ENCODE peak calls at places on chromosomes 3 and 15, in six cellular contexts. R is epithelial cell of esophagus; A is neural progenitor cell; O is K562; E is naive thymus-derived CD4-positive, alpha-beta T cell; G is hepatocyte. U is an unnamed sample.
A peak's percentile ranks its signal among the peaks of the same experiment; 100 is the strongest.

GRCh38 chr3:171229173-171229572 is 202.7 kb upstream of the SLC2A2 start:
- DNase-seq in R (no peak), G (no peak), E (no peak), O (no peak), A (no peak), U (no peak)

GRCh38 chr15:63991706-63992105 is 54.6 kb downstream of the DAPK2 start:
- DNase-seq in E (no peak), R (no peak), G (no peak), O (no peak), A (no peak), U (peak; percentile 58)

GRCh38 chr3:56314842-56315241 is 153.4 kb downstream of the ERC2 start:
- DNase-seq in O (no peak), A (peak; percentile 23), E (no peak), R (peak; percentile 24), G (no peak), U (no peak)

GRCh38 chr3:126446301-126446700 is 29.4 kb downstream of the ZXDC start:
- DNase-seq in E (no peak), A (peak; percentile 44), R (no peak), G (no peak), O (no peak), U (no peak)

GRCh38 chr15:39013262-39013661 is 448.6 kb upstream of the RASGRP1 start:
- DNase-seq in E (no peak), R (no peak), O (peak; percentile 3), A (no peak), G (no peak), U (no peak)

GRCh38 chr15:31447893-31448634 is 121.4 kb downstream of the KLF13 start:
- DNase-seq in R (peak; percentile 63), E (no peak), A (no peak), G (no peak), O (no peak), U (no peak)

GRCh38 chr3:129313415-129313982 is 34.8 kb downstream of the HMCES start:
- DNase-seq in O (no peak), E (no peak), G (no peak), A (no peak), R (peak; percentile 20), U (peak; percentile 59)

GRCh38 chr3:197006860-197007259 is 22.8 kb downstream of the MELTF start:
- DNase-seq in E (no peak), A (no peak), G (no peak), O (no peak), R (no peak), U (no peak)

GRCh38 chr15:31091531-31091930 is 10.0 kb downstream of the TRPM1 start:
- DNase-seq in E (no peak), G (no peak), R (no peak), A (no peak), O (no peak), U (no peak)

GRCh38 chr15:80473574-80474223 is 69.5 kb downstream of the ARNT2 start:
- DNase-seq in A (peak; percentile 20), G (no peak), E (no peak), R (no peak), O (no peak), U (no peak)

GRCh38 chr15:74768771-74769342 is 13.0 kb upstream of the CSK start:
- DNase-seq in A (peak; percentile 81), G (peak; percentile 73), R (peak; percentile 58), O (peak; percentile 72), E (peak; percentile 62), U (no peak)

GRCh38 chr3:8822141-8822540 is 52.7 kb upstream of the OXTR start:
- DNase-seq in A (no peak), O (no peak), E (no peak), R (peak; percentile 50), G (no peak), U (no peak)

GRCh38 chr15:49379996-49380395 is 43.0 kb upstream of the FGF7 start:
- DNase-seq in G (no peak), E (no peak), R (no peak), O (no peak), A (no peak), U (no peak)

GRCh38 chr3:12541625-12542024 is 3.7 kb downstream of the MKRN2OS start:
- DNase-seq in O (peak; percentile 34), G (peak; percentile 30), R (peak; percentile 40), E (no peak), A (peak; percentile 50), U (no peak)

GRCh38 chr3:57892423-57892822 is 115.8 kb upstream of the FLNB start:
- DNase-seq in O (peak; percentile 3), E (no peak), R (peak; percentile 67), A (no peak), G (no peak), U (no peak)

GRCh38 chr3:16329036-16329791 is 64.2 kb downstream of the OXNAD1 start:
- DNase-seq in R (no peak), A (no peak), E (no peak), G (no peak), O (no peak), U (peak; percentile 77)

GRCh38 chr3:196357905-196358304 is 19.7 kb upstream of the TM4SF19 start:
- DNase-seq in E (no peak), O (no peak), A (no peak), G (no peak), R (no peak), U (no peak)

GRCh38 chr3:192817053-192817452 is 89.7 kb upstream of the FGF12 start:
- DNase-seq in O (no peak), R (peak; percentile 71), A (no peak), G (no peak), E (no peak), U (no peak)

GRCh38 chr3:42210731-42211130 is 55.3 kb downstream of the CCK start:
- DNase-seq in G (no peak), O (no peak), R (no peak), A (peak; percentile 12), E (no peak), U (no peak)

GRCh38 chr3:159458010-159458409 is 530.6 kb upstream of the IL12A start:
- DNase-seq in R (peak; percentile 97), G (peak; percentile 35), A (peak; percentile 9), E (no peak), O (no peak), U (no peak)

GRCh38 chr3:69998759-69999158 is 774 bp upstream of the SAMMSON start:
- DNase-seq in E (no peak), A (no peak), G (no peak), R (no peak), O (no peak), U (no peak)

GRCh38 chr3:100761211-100761921 is 52.1 kb downstream of the TFG start:
- DNase-seq in E (no peak), A (peak; percentile 29), G (peak; percentile 34), R (peak; percentile 29), O (peak; percentile 44), U (no peak)

DNA sequence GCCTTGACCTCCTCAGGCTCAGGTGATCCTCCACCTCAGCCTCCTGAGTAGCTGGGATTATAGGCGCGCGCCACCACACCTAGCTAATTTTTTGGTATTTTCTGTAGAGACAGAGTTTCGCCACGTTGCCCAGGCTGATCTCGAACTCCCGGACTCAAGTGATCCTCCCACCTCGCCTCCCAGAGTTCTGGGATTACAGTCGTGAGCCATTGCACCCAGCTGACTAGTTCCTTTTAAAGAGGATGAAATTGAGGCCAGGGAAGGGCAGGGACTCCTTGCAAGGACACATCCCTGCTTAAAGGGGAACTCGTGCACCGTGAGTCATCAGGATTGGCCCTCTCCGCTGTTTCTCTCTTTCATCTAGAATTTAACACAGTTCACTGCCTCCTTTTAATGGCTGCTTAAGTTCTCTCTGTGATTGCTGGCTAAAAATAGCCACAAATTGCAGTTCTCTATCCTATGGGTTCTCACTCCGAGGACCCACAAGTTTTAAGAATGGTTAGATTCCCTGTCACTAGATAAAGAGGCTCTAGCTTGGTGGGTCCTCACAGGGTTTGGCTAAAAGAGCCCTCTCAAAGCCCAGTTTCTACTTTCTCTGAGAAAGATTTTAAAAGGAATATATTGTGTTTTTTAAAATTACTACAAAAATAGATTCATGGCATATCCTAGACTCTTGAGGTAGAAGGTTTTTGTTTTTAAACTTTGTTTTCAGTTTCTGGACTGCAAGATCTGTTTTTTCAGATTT is 1.4 kb downstream of the CRTAP start:
- DNase-seq in E (no peak), O (peak; percentile 88), R (peak; percentile 92), A (peak; percentile 91), G (peak; percentile 79), U (peak; percentile 85)
- H3K4me3 ChIP-seq in E (no peak overlapping the region), O (peak overlapping the region; percentile 84), R (peak overlapping the region; percentile 55), A (peak overlapping the region; percentile 73), G (peak overlapping the region; percentile 64), U (peak overlapping the region; percentile 89)

GRCh38 chr15:70092462-70092850 is 5.3 kb downstream of the TLE3 start:
- DNase-seq in O (no peak), G (no peak), A (no peak), E (no peak), R (no peak), U (no peak)
- H3K4me3 ChIP-seq in O (no peak overlapping the region), G (no peak overlapping the region), A (no peak overlapping the region), E (no peak overlapping the region), R (no peak overlapping the region), U (peak overlapping the region; percentile 95)

DNA sequence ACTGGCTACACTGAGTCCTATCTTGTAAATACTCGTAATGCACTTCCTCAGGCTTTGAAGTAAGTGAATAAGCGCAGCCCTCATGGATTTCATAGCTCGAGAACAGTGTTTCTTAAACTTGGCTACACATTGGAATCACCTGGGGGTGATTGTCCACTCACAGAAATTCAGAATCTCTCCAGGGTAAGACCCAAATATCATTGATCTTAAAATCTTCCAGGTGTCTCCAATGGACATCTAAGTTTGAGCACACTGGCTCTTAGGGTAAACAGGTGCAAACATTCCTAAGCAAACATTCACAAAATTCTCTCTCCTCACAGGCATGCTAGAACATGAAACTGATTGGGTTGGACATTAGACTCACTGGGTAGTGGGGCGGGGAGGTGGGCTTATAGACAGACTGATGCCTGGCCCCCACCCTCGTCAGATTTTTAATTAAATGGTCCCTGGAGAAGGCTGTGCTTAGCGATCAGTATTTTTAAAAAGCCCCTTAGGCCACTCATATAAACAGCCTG is 279.7 kb upstream of the TBL1XR1 start:
- DNase-seq in R (peak; percentile 58), G (no peak), O (no peak), E (no peak), A (no peak), U (no peak)
- H3K4me3 ChIP-seq in R (no peak overlapping the region), G (no peak overlapping the region), O (no peak overlapping the region), E (no peak overlapping the region), A (no peak overlapping the region), U (no peak overlapping the region)

DNA sequence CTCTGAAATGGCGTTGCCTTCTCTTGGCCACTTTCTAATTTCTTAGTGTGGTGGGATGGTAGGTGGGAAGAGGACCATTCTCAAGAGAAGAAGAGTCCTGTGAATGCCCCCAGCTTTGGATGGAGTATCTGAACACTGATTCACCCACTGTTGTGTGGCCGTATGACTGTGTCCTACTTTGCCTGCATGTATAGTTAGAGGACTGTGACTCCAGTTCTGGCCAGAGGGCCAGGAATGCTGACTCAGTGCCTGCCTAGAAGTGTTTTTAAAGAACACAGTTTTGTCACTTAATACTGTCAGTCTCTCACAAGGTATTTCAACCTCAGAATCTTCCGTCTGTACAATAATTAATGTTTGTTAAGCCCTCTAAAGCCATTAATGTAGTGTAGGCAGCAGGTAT is 2.1 kb downstream of the SEC61A1 start:
- DNase-seq in E (no peak), G (peak; percentile 51), R (peak; percentile 69), O (peak; percentile 57), A (no peak), U (no peak)
- H3K4me3 ChIP-seq in E (peak overlapping the region; percentile 80), G (peak overlapping the region; percentile 73), R (peak overlapping the region; percentile 99), O (peak overlapping the region; percentile 94), A (no peak overlapping the region), U (peak overlapping the region; percentile 98)

DNA sequence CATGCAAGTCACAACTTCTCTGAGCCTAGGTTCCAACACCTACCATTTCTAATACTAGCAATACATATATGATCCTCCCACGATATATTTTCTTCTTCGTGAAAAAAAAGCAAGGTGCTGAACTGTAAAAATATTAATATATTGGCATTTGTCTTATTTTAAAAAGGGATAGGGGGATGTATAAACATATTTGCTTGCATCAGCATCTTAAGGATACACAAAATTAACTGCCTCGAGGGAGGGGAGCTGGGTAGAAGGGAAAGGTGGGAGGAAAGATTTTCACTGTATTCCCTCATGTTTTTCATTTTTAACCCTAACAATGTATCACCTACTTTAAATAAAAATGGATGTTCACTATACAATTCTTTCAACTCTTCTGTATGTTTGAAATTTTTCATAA is 1.3 kb downstream of the HACD2 start:
- DNase-seq in O (no peak), A (no peak), G (no peak), R (no peak), E (no peak), U (no peak)
- H3K4me3 ChIP-seq in O (no peak overlapping the region), A (peak overlapping the region; percentile 77), G (peak overlapping the region; percentile 62), R (peak overlapping the region; percentile 96), E (no peak overlapping the region), U (peak overlapping the region; percentile 92)